ENCODE peak calls at places on chromosomes 5 and 9, in nine cellular contexts. One of them, this sample, is unnamed.

GRCh38 chr5:74576941-74577456 is 63.5 kb downstream of the ENC1 start:
- DNase-seq in astrocyte: peak; percentile 62
- DNase-seq in heart right ventricle: no peak
- DNase-seq in CD4-positive, CD25-positive, alpha-beta regulatory T cell: peak; percentile 77
- DNase-seq in spleen: no peak
- DNase-seq in brain microvascular endothelial cell: peak; percentile 69
- DNase-seq in stomach: no peak
- DNase-seq in Peyer's patch: no peak
- DNase-seq in mesendoderm: peak; percentile 20
- DNase-seq in this sample: no peak

GRCh38 chr5:178774446-178774845 is 44.0 kb upstream of the ZNF354A start:
- DNase-seq in CD4-positive, CD25-positive, alpha-beta regulatory T cell: no peak
- DNase-seq in Peyer's patch: no peak
- DNase-seq in mesendoderm: no peak
- DNase-seq in stomach: no peak
- DNase-seq in brain microvascular endothelial cell: no peak
- DNase-seq in spleen: no peak
- DNase-seq in astrocyte: no peak
- DNase-seq in heart right ventricle: no peak
- DNase-seq in this sample: no peak

GRCh38 chr9:130498918-130499698 is 54.3 kb downstream of the ASS1 start:
- DNase-seq in stomach: no peak
- DNase-seq in brain microvascular endothelial cell: no peak
- DNase-seq in Peyer's patch: no peak
- DNase-seq in spleen: no peak
- DNase-seq in heart right ventricle: no peak
- DNase-seq in astrocyte: no peak
- DNase-seq in mesendoderm: no peak
- DNase-seq in CD4-positive, CD25-positive, alpha-beta regulatory T cell: no peak
- DNase-seq in this sample: no peak

GRCh38 chr9:129284607-129285291 is 106.7 kb upstream of the IER5L start:
- DNase-seq in astrocyte: no peak
- DNase-seq in spleen: peak; percentile 63
- DNase-seq in mesendoderm: no peak
- DNase-seq in Peyer's patch: no peak
- DNase-seq in heart right ventricle: no peak
- DNase-seq in CD4-positive, CD25-positive, alpha-beta regulatory T cell: no peak
- DNase-seq in stomach: no peak
- DNase-seq in brain microvascular endothelial cell: no peak
- DNase-seq in this sample: peak; percentile 26

GRCh38 chr9:133490201-133490681 is 11.3 kb upstream of the SLC2A6 start:
- DNase-seq in heart right ventricle: no peak
- DNase-seq in spleen: peak; percentile 46
- DNase-seq in Peyer's patch: no peak
- DNase-seq in astrocyte: no peak
- DNase-seq in CD4-positive, CD25-positive, alpha-beta regulatory T cell: no peak
- DNase-seq in stomach: no peak
- DNase-seq in mesendoderm: no peak
- DNase-seq in brain microvascular endothelial cell: no peak
- DNase-seq in this sample: no peak

GRCh38 chr9:124390812-124391658 is 24.2 kb downstream of the PSMB7 start:
- DNase-seq in spleen: no peak
- DNase-seq in mesendoderm: no peak
- DNase-seq in heart right ventricle: no peak
- DNase-seq in stomach: no peak
- DNase-seq in Peyer's patch: no peak
- DNase-seq in brain microvascular endothelial cell: no peak
- DNase-seq in CD4-positive, CD25-positive, alpha-beta regulatory T cell: no peak
- DNase-seq in astrocyte: peak; percentile 24
- DNase-seq in this sample: no peak

GRCh38 chr9:123834218-123834906 is 95.6 kb downstream of the DENND1A start:
- DNase-seq in CD4-positive, CD25-positive, alpha-beta regulatory T cell: no peak
- DNase-seq in Peyer's patch: no peak
- DNase-seq in brain microvascular endothelial cell: no peak
- DNase-seq in astrocyte: peak; percentile 40
- DNase-seq in heart right ventricle: no peak
- DNase-seq in mesendoderm: peak; percentile 23
- DNase-seq in stomach: no peak
- DNase-seq in spleen: no peak
- DNase-seq in this sample: no peak

GRCh38 chr9:34405719-34406118 is 29.0 kb upstream of the MYORG start:
- DNase-seq in stomach: no peak
- DNase-seq in mesendoderm: no peak
- DNase-seq in spleen: no peak
- DNase-seq in astrocyte: peak; percentile 72
- DNase-seq in heart right ventricle: no peak
- DNase-seq in Peyer's patch: no peak
- DNase-seq in brain microvascular endothelial cell: peak; percentile 42
- DNase-seq in CD4-positive, CD25-positive, alpha-beta regulatory T cell: no peak
- DNase-seq in this sample: no peak

GRCh38 chr9:72579880-72580570 is 58.6 kb downstream of the TMC1 start:
- DNase-seq in astrocyte: peak; percentile 60
- DNase-seq in heart right ventricle: no peak
- DNase-seq in mesendoderm: no peak
- DNase-seq in spleen: no peak
- DNase-seq in stomach: no peak
- DNase-seq in Peyer's patch: no peak
- DNase-seq in CD4-positive, CD25-positive, alpha-beta regulatory T cell: no peak
- DNase-seq in brain microvascular endothelial cell: no peak
- DNase-seq in this sample: no peak

GRCh38 chr5:10685103-10685502 is 75.9 kb downstream of the DAP start:
- DNase-seq in mesendoderm: no peak
- DNase-seq in heart right ventricle: no peak
- DNase-seq in Peyer's patch: no peak
- DNase-seq in astrocyte: no peak
- DNase-seq in CD4-positive, CD25-positive, alpha-beta regulatory T cell: no peak
- DNase-seq in spleen: no peak
- DNase-seq in stomach: no peak
- DNase-seq in brain microvascular endothelial cell: no peak
- DNase-seq in this sample: no peak

GRCh38 chr9:129490583-129491485 is 130.1 kb downstream of the C9orf50 start:
- DNase-seq in CD4-positive, CD25-positive, alpha-beta regulatory T cell: no peak
- DNase-seq in brain microvascular endothelial cell: no peak
- DNase-seq in stomach: no peak
- DNase-seq in astrocyte: no peak
- DNase-seq in heart right ventricle: peak; percentile 29
- DNase-seq in Peyer's patch: no peak
- DNase-seq in mesendoderm: no peak
- DNase-seq in spleen: no peak
- DNase-seq in this sample: peak; percentile 61

GRCh38 chr5:91183743-91184142 is 199.4 kb downstream of the ARRDC3 start:
- DNase-seq in brain microvascular endothelial cell: no peak
- DNase-seq in spleen: peak; percentile 87
- DNase-seq in stomach: peak; percentile 29
- DNase-seq in CD4-positive, CD25-positive, alpha-beta regulatory T cell: no peak
- DNase-seq in mesendoderm: no peak
- DNase-seq in Peyer's patch: no peak
- DNase-seq in heart right ventricle: no peak
- DNase-seq in astrocyte: no peak
- DNase-seq in this sample: no peak

GRCh38 chr5:153543959-153544470 is 53.5 kb downstream of the GRIA1 start:
- DNase-seq in Peyer's patch: no peak
- DNase-seq in stomach: no peak
- DNase-seq in astrocyte: peak; percentile 58
- DNase-seq in heart right ventricle: no peak
- DNase-seq in CD4-positive, CD25-positive, alpha-beta regulatory T cell: no peak
- DNase-seq in spleen: no peak
- DNase-seq in mesendoderm: peak; percentile 93
- DNase-seq in brain microvascular endothelial cell: no peak
- DNase-seq in this sample: no peak

GRCh38 chr9:105656131-105656921 is 5.9 kb upstream of the TAL2 start:
- DNase-seq in brain microvascular endothelial cell: no peak
- DNase-seq in Peyer's patch: no peak
- DNase-seq in heart right ventricle: peak; percentile 48
- DNase-seq in mesendoderm: no peak
- DNase-seq in CD4-positive, CD25-positive, alpha-beta regulatory T cell: peak; percentile 2
- DNase-seq in astrocyte: no peak
- DNase-seq in spleen: peak; percentile 81
- DNase-seq in stomach: peak; percentile 38
- DNase-seq in this sample: peak; percentile 4

GRCh38 chr9:120966005-120966369 is 39.4 kb upstream of the TRAF1 start:
- DNase-seq in brain microvascular endothelial cell: no peak
- DNase-seq in CD4-positive, CD25-positive, alpha-beta regulatory T cell: no peak
- DNase-seq in Peyer's patch: no peak
- DNase-seq in astrocyte: no peak
- DNase-seq in heart right ventricle: no peak
- DNase-seq in mesendoderm: no peak
- DNase-seq in stomach: no peak
- DNase-seq in spleen: no peak
- DNase-seq in this sample: no peak

GRCh38 chr5:77333451-77334123 is 123.1 kb downstream of the PDE8B start:
- DNase-seq in CD4-positive, CD25-positive, alpha-beta regulatory T cell: no peak
- DNase-seq in astrocyte: no peak
- DNase-seq in stomach: no peak
- DNase-seq in heart right ventricle: no peak
- DNase-seq in brain microvascular endothelial cell: no peak
- DNase-seq in spleen: no peak
- DNase-seq in Peyer's patch: no peak
- DNase-seq in mesendoderm: peak; percentile 25
- DNase-seq in this sample: no peak

DNA sequence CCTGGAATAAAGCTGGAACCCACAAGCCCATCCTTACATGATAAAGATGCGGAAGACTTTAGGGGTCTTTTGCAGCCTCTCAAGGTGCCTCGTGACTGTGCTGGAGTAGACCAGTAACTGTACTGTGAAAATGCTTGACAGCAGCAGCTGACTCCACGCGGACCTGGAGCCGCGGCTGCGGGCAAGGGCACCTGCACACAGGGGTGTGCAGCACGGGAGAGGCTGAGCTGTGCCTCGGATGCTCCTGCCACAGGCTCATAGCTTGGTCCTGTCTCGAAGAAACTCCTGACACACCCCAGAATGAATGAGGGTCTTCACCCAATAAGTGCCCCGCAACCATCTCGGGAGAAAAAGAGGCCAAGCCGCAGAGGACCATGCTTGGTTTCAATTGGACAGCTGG is 40.3 kb upstream of the CEP72 start:
- DNase-seq in Peyer's patch: peak; percentile 6
- DNase-seq in brain microvascular endothelial cell: no peak
- DNase-seq in mesendoderm: no peak
- DNase-seq in astrocyte: no peak
- DNase-seq in stomach: no peak
- DNase-seq in spleen: no peak
- DNase-seq in CD4-positive, CD25-positive, alpha-beta regulatory T cell: no peak
- DNase-seq in heart right ventricle: no peak
- DNase-seq in this sample: no peak
- H3K27me3 ChIP-seq in Peyer's patch: no peaks in the 10 kb centered on the region
- H3K27me3 ChIP-seq in brain microvascular endothelial cell: peaks cover 4% of the 10 kb centered on the region
- H3K27me3 ChIP-seq in mesendoderm: no peaks in the 10 kb centered on the region
- H3K27me3 ChIP-seq in astrocyte: peaks cover 29% of the 10 kb centered on the region
- H3K27me3 ChIP-seq in stomach: peaks cover 5% of the 10 kb centered on the region
- H3K27me3 ChIP-seq in spleen: peaks cover 89% of the 10 kb centered on the region
- H3K27me3 ChIP-seq in CD4-positive, CD25-positive, alpha-beta regulatory T cell: peaks cover 7% of the 10 kb centered on the region
- H3K27me3 ChIP-seq in heart right ventricle: peaks cover 55% of the 10 kb centered on the region
- H3K27me3 ChIP-seq in this sample: no peaks in the 10 kb centered on the region

GRCh38 chr5:142327111-142327842 is 2.5 kb upstream of the SPRY4 start:
- DNase-seq in stomach: no peak
- DNase-seq in heart right ventricle: no peak
- DNase-seq in Peyer's patch: no peak
- DNase-seq in brain microvascular endothelial cell: peak; percentile 74
- DNase-seq in spleen: no peak
- DNase-seq in CD4-positive, CD25-positive, alpha-beta regulatory T cell: no peak
- DNase-seq in astrocyte: peak; percentile 51
- DNase-seq in mesendoderm: peak; percentile 94
- DNase-seq in this sample: no peak
- H3K27me3 ChIP-seq in stomach: peaks cover 25% of the 10 kb centered on the region
- H3K27me3 ChIP-seq in heart right ventricle: peaks cover 66% of the 10 kb centered on the region
- H3K27me3 ChIP-seq in Peyer's patch: no peaks in the 10 kb centered on the region
- H3K27me3 ChIP-seq in brain microvascular endothelial cell: no peaks in the 10 kb centered on the region
- H3K27me3 ChIP-seq in spleen: peaks cover 79% of the 10 kb centered on the region
- H3K27me3 ChIP-seq in CD4-positive, CD25-positive, alpha-beta regulatory T cell: peaks cover 18% of the 10 kb centered on the region
- H3K27me3 ChIP-seq in astrocyte: no peaks in the 10 kb centered on the region
- H3K27me3 ChIP-seq in mesendoderm: no peaks in the 10 kb centered on the region
- H3K27me3 ChIP-seq in this sample: no peaks in the 10 kb centered on the region

GRCh38 chr5:127975961-127976360 is 107.6 kb upstream of the SLC12A2 start:
- DNase-seq in astrocyte: no peak
- DNase-seq in spleen: no peak
- DNase-seq in stomach: no peak
- DNase-seq in mesendoderm: no peak
- DNase-seq in heart right ventricle: no peak
- DNase-seq in brain microvascular endothelial cell: no peak
- DNase-seq in CD4-positive, CD25-positive, alpha-beta regulatory T cell: no peak
- DNase-seq in Peyer's patch: no peak
- DNase-seq in this sample: no peak
- H3K27me3 ChIP-seq in astrocyte: no peaks in the 10 kb centered on the region
- H3K27me3 ChIP-seq in spleen: no peaks in the 10 kb centered on the region
- H3K27me3 ChIP-seq in stomach: no peaks in the 10 kb centered on the region
- H3K27me3 ChIP-seq in mesendoderm: no peaks in the 10 kb centered on the region
- H3K27me3 ChIP-seq in heart right ventricle: no peaks in the 10 kb centered on the region
- H3K27me3 ChIP-seq in brain microvascular endothelial cell: no peaks in the 10 kb centered on the region
- H3K27me3 ChIP-seq in CD4-positive, CD25-positive, alpha-beta regulatory T cell: no peaks in the 10 kb centered on the region
- H3K27me3 ChIP-seq in Peyer's patch: no peaks in the 10 kb centered on the region
- H3K27me3 ChIP-seq in this sample: no peaks in the 10 kb centered on the region

GRCh38 chr9:114140850-114141249 is 14.5 kb upstream of the COL27A1 start:
- DNase-seq in brain microvascular endothelial cell: no peak
- DNase-seq in mesendoderm: no peak
- DNase-seq in stomach: no peak
- DNase-seq in astrocyte: no peak
- DNase-seq in CD4-positive, CD25-positive, alpha-beta regulatory T cell: no peak
- DNase-seq in Peyer's patch: no peak
- DNase-seq in spleen: no peak
- DNase-seq in heart right ventricle: no peak
- DNase-seq in this sample: no peak

GRCh38 chr9:114140401-114140800 is 14.9 kb upstream of the COL27A1 start:
- DNase-seq in spleen: no peak
- DNase-seq in stomach: no peak
- DNase-seq in Peyer's patch: no peak
- DNase-seq in brain microvascular endothelial cell: no peak
- DNase-seq in CD4-positive, CD25-positive, alpha-beta regulatory T cell: no peak
- DNase-seq in heart right ventricle: no peak
- DNase-seq in astrocyte: no peak
- DNase-seq in mesendoderm: no peak
- DNase-seq in this sample: no peak

GRCh38 chr9:114138537-114138936 is 16.8 kb upstream of the COL27A1 start:
- DNase-seq in astrocyte: no peak
- DNase-seq in Peyer's patch: no peak
- DNase-seq in spleen: no peak
- DNase-seq in heart right ventricle: peak; percentile 23
- DNase-seq in CD4-positive, CD25-positive, alpha-beta regulatory T cell: no peak
- DNase-seq in brain microvascular endothelial cell: no peak
- DNase-seq in mesendoderm: no peak
- DNase-seq in stomach: no peak
- DNase-seq in this sample: no peak

GRCh38 chr9:114137831-114138230 is 17.5 kb upstream of the COL27A1 start:
- DNase-seq in spleen: no peak
- DNase-seq in CD4-positive, CD25-positive, alpha-beta regulatory T cell: no peak
- DNase-seq in brain microvascular endothelial cell: no peak
- DNase-seq in Peyer's patch: no peak
- DNase-seq in heart right ventricle: no peak
- DNase-seq in stomach: no peak
- DNase-seq in astrocyte: no peak
- DNase-seq in mesendoderm: no peak
- DNase-seq in this sample: no peak

DNA sequence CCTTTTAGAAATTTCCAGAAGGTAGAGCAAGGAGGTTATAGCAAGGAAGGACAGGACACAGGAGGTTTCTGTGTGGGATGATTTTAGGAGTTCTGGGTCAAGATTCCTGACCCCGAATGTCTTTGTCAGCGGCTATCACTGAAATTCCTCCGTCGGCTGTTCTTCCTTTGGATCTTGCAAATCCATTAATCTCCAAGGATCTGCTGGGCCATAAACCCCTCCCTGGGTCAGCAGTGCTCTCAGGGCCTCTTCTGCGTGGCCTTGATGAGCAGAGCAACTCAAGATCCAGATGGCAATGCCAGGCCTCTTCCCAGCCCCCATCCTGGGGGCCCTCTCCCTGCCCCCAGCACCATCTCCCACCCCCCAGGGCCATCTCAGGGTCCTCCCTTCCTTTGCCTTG is 16.3 kb upstream of the COL27A1 start:
- DNase-seq in Peyer's patch: no peak
- DNase-seq in spleen: no peak
- DNase-seq in mesendoderm: no peak
- DNase-seq in CD4-positive, CD25-positive, alpha-beta regulatory T cell: no peak
- DNase-seq in astrocyte: no peak
- DNase-seq in brain microvascular endothelial cell: no peak
- DNase-seq in heart right ventricle: no peak
- DNase-seq in stomach: no peak
- DNase-seq in this sample: no peak
- H3K27me3 ChIP-seq in Peyer's patch: no peaks in the 10 kb centered on the region
- H3K27me3 ChIP-seq in spleen: peaks cover 48% of the 10 kb centered on the region
- H3K27me3 ChIP-seq in mesendoderm: peaks cover 2% of the 10 kb centered on the region
- H3K27me3 ChIP-seq in CD4-positive, CD25-positive, alpha-beta regulatory T cell: no peaks in the 10 kb centered on the region
- H3K27me3 ChIP-seq in astrocyte: peaks cover 35% of the 10 kb centered on the region
- H3K27me3 ChIP-seq in brain microvascular endothelial cell: peaks cover 30% of the 10 kb centered on the region
- H3K27me3 ChIP-seq in heart right ventricle: no peaks in the 10 kb centered on the region
- H3K27me3 ChIP-seq in stomach: no peaks in the 10 kb centered on the region
- H3K27me3 ChIP-seq in this sample: no peaks in the 10 kb centered on the region

This sample was measured in body of pancreas.